ENCODE peak calls at places on chromosomes 6 and 20, in seven cellular contexts. One of them, this sample, is unnamed. For H4K20me1, the result is how much of the 10 kb centered on the place peaks cover.

GRCh38 chr20:25273046-25273445 is 25.2 kb downstream of the PYGB start:
- DNase-seq in H9: no peak
- DNase-seq in astrocyte: no peak
- DNase-seq in HepG2: no peak
- DNase-seq in neural progenitor cell: no peak
- DNase-seq in MM.1S: no peak
- DNase-seq in PC-3: no peak
- DNase-seq in this sample: no peak

GRCh38 chr20:4234128-4234527 is 218.8 kb upstream of the RNF24 start:
- DNase-seq in H9: no peak
- DNase-seq in astrocyte: peak
- DNase-seq in HepG2: no peak
- DNase-seq in neural progenitor cell: no peak
- DNase-seq in MM.1S: no peak
- DNase-seq in PC-3: no peak
- DNase-seq in this sample: peak

GRCh38 chr20:3199206-3199605 is 5.3 kb downstream of the DDRGK1 start:
- DNase-seq in H9: no peak
- DNase-seq in astrocyte: no peak
- DNase-seq in HepG2: no peak
- DNase-seq in neural progenitor cell: no peak
- DNase-seq in MM.1S: no peak
- DNase-seq in PC-3: no peak
- DNase-seq in this sample: no peak

GRCh38 chr20:59625214-59625922 is 21.0 kb downstream of the PHACTR3 start:
- DNase-seq in H9: no peak
- DNase-seq in astrocyte: no peak
- DNase-seq in HepG2: no peak
- DNase-seq in neural progenitor cell: no peak
- DNase-seq in MM.1S: no peak
- DNase-seq in PC-3: no peak
- DNase-seq in this sample: no peak

GRCh38 chr6:123105561-123105960 is 109.5 kb downstream of the CLVS2 start:
- DNase-seq in H9: no peak
- DNase-seq in astrocyte: no peak
- DNase-seq in HepG2: no peak
- DNase-seq in neural progenitor cell: no peak
- DNase-seq in MM.1S: no peak
- DNase-seq in PC-3: no peak
- DNase-seq in this sample: no peak

GRCh38 chr6:144919573-144919972 is 634.4 kb downstream of the UTRN start:
- DNase-seq in H9: no peak
- DNase-seq in astrocyte: no peak
- DNase-seq in HepG2: no peak
- DNase-seq in neural progenitor cell: no peak
- DNase-seq in MM.1S: no peak
- DNase-seq in PC-3: peak
- DNase-seq in this sample: no peak

GRCh38 chr6:68108243-68108835 is 526.7 kb upstream of the ADGRB3 start:
- DNase-seq in H9: no peak
- DNase-seq in astrocyte: peak
- DNase-seq in HepG2: no peak
- DNase-seq in neural progenitor cell: no peak
- DNase-seq in MM.1S: no peak
- DNase-seq in PC-3: peak
- DNase-seq in this sample: peak

GRCh38 chr20:58575776-58576589 is 60.8 kb upstream of the APCDD1L start:
- DNase-seq in H9: no peak
- DNase-seq in astrocyte: no peak
- DNase-seq in HepG2: no peak
- DNase-seq in neural progenitor cell: no peak
- DNase-seq in MM.1S: no peak
- DNase-seq in PC-3: no peak
- DNase-seq in this sample: no peak

GRCh38 chr6:12483712-12484111 is 193.6 kb downstream of the EDN1 start:
- DNase-seq in H9: no peak
- DNase-seq in astrocyte: peak
- DNase-seq in HepG2: no peak
- DNase-seq in neural progenitor cell: no peak
- DNase-seq in MM.1S: peak
- DNase-seq in PC-3: peak
- DNase-seq in this sample: peak

GRCh38 chr6:44489912-44490604 is 102.6 kb downstream of the CDC5L start:
- DNase-seq in H9: no peak
- DNase-seq in astrocyte: peak
- DNase-seq in HepG2: no peak
- DNase-seq in neural progenitor cell: no peak
- DNase-seq in MM.1S: no peak
- DNase-seq in PC-3: peak
- DNase-seq in this sample: peak

GRCh38 chr6:163780993-163781392 is 366.5 kb downstream of the QKI start:
- DNase-seq in H9: peak
- DNase-seq in astrocyte: peak
- DNase-seq in HepG2: no peak
- DNase-seq in neural progenitor cell: peak
- DNase-seq in MM.1S: no peak
- DNase-seq in PC-3: no peak
- DNase-seq in this sample: peak

GRCh38 chr6:150689900-150690590 is 90.4 kb downstream of the PLEKHG1 start:
- DNase-seq in H9: no peak
- DNase-seq in astrocyte: no peak
- DNase-seq in HepG2: no peak
- DNase-seq in neural progenitor cell: no peak
- DNase-seq in MM.1S: no peak
- DNase-seq in PC-3: no peak
- DNase-seq in this sample: no peak

GRCh38 chr6:67680297-67680932 is 954.7 kb upstream of the ADGRB3 start:
- DNase-seq in H9: no peak
- DNase-seq in astrocyte: peak
- DNase-seq in HepG2: no peak
- DNase-seq in neural progenitor cell: no peak
- DNase-seq in MM.1S: no peak
- DNase-seq in PC-3: peak
- DNase-seq in this sample: peak

GRCh38 chr6:118565317-118565960 is 17.3 kb downstream of the PLN start:
- DNase-seq in H9: no peak
- DNase-seq in astrocyte: no peak
- DNase-seq in HepG2: peak
- DNase-seq in neural progenitor cell: no peak
- DNase-seq in MM.1S: peak
- DNase-seq in PC-3: peak
- DNase-seq in this sample: no peak

GRCh38 chr6:33967966-33968724 is 164.3 kb upstream of the MLN start:
- DNase-seq in H9: peak
- DNase-seq in astrocyte: no peak
- DNase-seq in HepG2: peak
- DNase-seq in neural progenitor cell: peak
- DNase-seq in MM.1S: no peak
- DNase-seq in PC-3: peak
- DNase-seq in this sample: no peak

GRCh38 chr6:47587503-47587902 is 109.9 kb downstream of the CD2AP start:
- DNase-seq in H9: no peak
- DNase-seq in astrocyte: peak
- DNase-seq in HepG2: no peak
- DNase-seq in neural progenitor cell: no peak
- DNase-seq in MM.1S: no peak
- DNase-seq in PC-3: peak
- DNase-seq in this sample: no peak

GRCh38 chr6:139595183-139595582 is 220.7 kb upstream of the CITED2 start:
- DNase-seq in H9: no peak
- DNase-seq in astrocyte: peak
- DNase-seq in HepG2: no peak
- DNase-seq in neural progenitor cell: no peak
- DNase-seq in MM.1S: no peak
- DNase-seq in PC-3: no peak
- DNase-seq in this sample: peak

GRCh38 chr6:93468291-93468690 is 48.9 kb upstream of the EPHA7 start:
- DNase-seq in H9: no peak
- DNase-seq in astrocyte: peak
- DNase-seq in HepG2: no peak
- DNase-seq in neural progenitor cell: peak
- DNase-seq in MM.1S: peak
- DNase-seq in PC-3: peak
- DNase-seq in this sample: peak

GRCh38 chr20:19748687-19749086 is 9.4 kb upstream of the RIN2 start:
- DNase-seq in H9: no peak
- DNase-seq in astrocyte: no peak
- DNase-seq in HepG2: no peak
- DNase-seq in neural progenitor cell: no peak
- DNase-seq in MM.1S: no peak
- DNase-seq in PC-3: no peak
- DNase-seq in this sample: no peak

GRCh38 chr6:73585566-73586415 is 65.0 kb upstream of the EEF1A1 start:
- DNase-seq in H9: peak
- DNase-seq in astrocyte: peak
- DNase-seq in HepG2: peak
- DNase-seq in neural progenitor cell: no peak
- DNase-seq in MM.1S: peak
- DNase-seq in PC-3: peak
- DNase-seq in this sample: peak

GRCh38 chr6:10526156-10526555 is 5.0 kb downstream of the GCNT2 start:
- DNase-seq in H9: peak
- DNase-seq in astrocyte: peak
- DNase-seq in HepG2: no peak
- DNase-seq in neural progenitor cell: no peak
- DNase-seq in MM.1S: no peak
- DNase-seq in PC-3: peak
- DNase-seq in this sample: peak

GRCh38 chr6:147117580-147117979 is 86.6 kb upstream of the STXBP5 start:
- DNase-seq in H9: no peak
- DNase-seq in astrocyte: no peak
- DNase-seq in HepG2: no peak
- DNase-seq in neural progenitor cell: peak
- DNase-seq in MM.1S: no peak
- DNase-seq in PC-3: no peak
- DNase-seq in this sample: no peak

GRCh38 chr6:132304891-132305305 is 96.4 kb downstream of the MOXD1 start:
- DNase-seq in H9: no peak
- DNase-seq in astrocyte: no peak
- DNase-seq in HepG2: no peak
- DNase-seq in neural progenitor cell: no peak
- DNase-seq in MM.1S: no peak
- DNase-seq in PC-3: no peak
- DNase-seq in this sample: peak

GRCh38 chr20:48455606-48456360 is 372.0 kb downstream of the PREX1 start:
- DNase-seq in H9: no peak
- DNase-seq in astrocyte: no peak
- DNase-seq in HepG2: no peak
- DNase-seq in neural progenitor cell: peak
- DNase-seq in MM.1S: no peak
- DNase-seq in PC-3: no peak
- DNase-seq in this sample: no peak

GRCh38 chr6:113967777-113968176 is 3.2 kb downstream of the HDAC2 start:
- DNase-seq in H9: no peak
- DNase-seq in astrocyte: no peak
- DNase-seq in HepG2: no peak
- DNase-seq in neural progenitor cell: no peak
- DNase-seq in MM.1S: no peak
- DNase-seq in PC-3: no peak
- DNase-seq in this sample: no peak
- H4K20me1 ChIP-seq in H9: under half
- H4K20me1 ChIP-seq in astrocyte: half or more
- H4K20me1 ChIP-seq in HepG2: half or more
- H4K20me1 ChIP-seq in neural progenitor cell: half or more
- H4K20me1 ChIP-seq in MM.1S: half or more
- H4K20me1 ChIP-seq in PC-3: half or more
- H4K20me1 ChIP-seq in this sample: under half

DNA sequence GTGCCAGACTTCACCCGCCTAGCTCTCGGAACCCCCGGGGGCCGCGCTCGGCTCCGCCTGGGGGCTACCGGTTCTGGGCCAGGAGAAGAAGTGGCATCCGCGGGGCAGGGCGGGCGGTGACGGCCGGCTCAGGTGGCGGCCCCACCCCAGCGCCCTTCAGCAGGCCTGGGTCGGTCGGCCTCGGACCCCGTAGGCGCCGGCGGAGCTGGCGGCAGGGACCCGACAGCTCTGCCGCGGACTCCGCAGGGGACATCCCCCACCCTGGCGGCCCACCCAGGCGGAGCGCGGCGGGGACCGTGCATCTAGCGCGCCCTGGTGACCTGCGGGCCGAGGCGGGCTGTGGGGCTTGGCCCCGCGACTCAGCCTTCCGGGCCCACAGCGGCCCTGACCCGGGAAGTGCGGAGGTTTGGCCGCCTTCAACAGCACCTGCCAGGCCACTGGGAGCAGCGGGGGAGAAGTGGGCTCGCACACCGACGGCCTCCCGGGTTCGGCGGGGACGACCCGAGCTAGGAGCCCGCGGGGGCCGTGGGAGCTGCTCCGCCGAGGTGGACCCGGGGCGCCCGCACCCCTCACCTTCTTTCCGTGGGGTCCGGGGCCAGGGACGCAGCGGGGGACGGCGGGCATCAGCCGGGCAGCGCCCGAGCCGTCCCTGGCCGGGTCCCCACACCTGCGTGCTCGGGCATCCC is 87.1 kb downstream of the TMEM242 start:
- DNase-seq in H9: no peak
- DNase-seq in astrocyte: no peak
- DNase-seq in HepG2: no peak
- DNase-seq in neural progenitor cell: peak
- DNase-seq in MM.1S: no peak
- DNase-seq in PC-3: no peak
- DNase-seq in this sample: no peak
- H3K9ac ChIP-seq in H9: no peak
- H3K9ac ChIP-seq in astrocyte: peak
- H3K9ac ChIP-seq in HepG2: no peak
- H3K9ac ChIP-seq in neural progenitor cell: no peak
- H3K9ac ChIP-seq in MM.1S: no peak
- H3K9ac ChIP-seq in PC-3: no peak
- H3K9ac ChIP-seq in this sample: no peak

DNA sequence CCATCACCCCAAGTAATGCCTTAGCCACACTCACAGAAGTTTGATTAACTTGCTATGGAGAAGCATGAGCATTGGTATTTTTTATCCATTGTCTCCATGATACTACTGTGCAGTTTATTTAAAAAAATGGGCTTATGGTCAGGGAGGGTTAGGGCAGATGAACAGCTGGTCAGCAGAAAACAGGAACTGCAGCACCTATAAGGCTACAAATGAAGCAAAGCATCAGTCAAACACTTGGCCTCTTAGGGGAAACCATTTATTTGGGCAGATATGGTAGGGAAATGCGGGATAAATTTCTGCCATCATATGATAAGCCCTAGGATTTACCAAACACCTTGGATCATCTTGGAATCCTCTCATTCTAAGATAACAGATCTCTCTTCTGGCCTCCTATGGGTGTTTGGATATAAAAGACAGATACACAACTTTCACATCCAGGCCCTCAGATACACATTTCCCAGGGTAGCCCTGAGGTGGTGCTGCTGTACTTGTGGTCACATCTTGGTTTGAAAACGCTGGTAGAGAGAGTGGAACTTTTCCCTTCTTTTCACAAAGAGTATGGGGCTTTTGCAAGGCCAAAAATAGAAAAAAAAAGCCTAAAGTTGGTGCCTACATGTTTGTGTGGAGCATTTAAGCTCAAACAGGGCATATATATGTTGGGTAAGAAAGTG is 42.8 kb upstream of the AHI1 start:
- DNase-seq in H9: no peak
- DNase-seq in astrocyte: peak
- DNase-seq in HepG2: no peak
- DNase-seq in neural progenitor cell: no peak
- DNase-seq in MM.1S: peak
- DNase-seq in PC-3: peak
- DNase-seq in this sample: peak
- TF ChIP-seq CTCF in H9: no peak
- TF ChIP-seq CTCF in astrocyte: peak
- TF ChIP-seq CTCF in HepG2: no peak
- TF ChIP-seq CTCF in neural progenitor cell: no peak
- TF ChIP-seq CTCF in MM.1S: peak
- TF ChIP-seq CTCF in PC-3: peak
- TF ChIP-seq CTCF in this sample: peak

GRCh38 chr6:17984399-17984798 is 3.0 kb downstream of the KIF13A start:
- DNase-seq in H9: no peak
- DNase-seq in astrocyte: no peak
- DNase-seq in HepG2: no peak
- DNase-seq in neural progenitor cell: no peak
- DNase-seq in MM.1S: no peak
- DNase-seq in PC-3: no peak
- DNase-seq in this sample: peak
- H4K20me1 ChIP-seq in H9: under half
- H4K20me1 ChIP-seq in astrocyte: under half
- H4K20me1 ChIP-seq in HepG2: under half
- H4K20me1 ChIP-seq in neural progenitor cell: under half
- H4K20me1 ChIP-seq in MM.1S: under half
- H4K20me1 ChIP-seq in PC-3: under half
- H4K20me1 ChIP-seq in this sample: under half

This sample was measured in fibroblast of lung.